ENCODE peak calls at places on chromosome 1, in seven cellular contexts. C is body of pancreas, R is endothelial cell, S is astrocyte of the spinal cord, B is GM20000, E is cardiac muscle cell, Y is adrenal gland. G is an unnamed sample.

GRCh38 chr1:13583964-13584791 is 546 bp downstream of the PDPN start:
- DNase-seq in C (no peak), E (peak; percentile 72), S (peak; percentile 54), R (peak; percentile 40), B (no peak), Y (no peak), G (no peak)

GRCh38 chr1:100147875-100148274 is 14.9 kb downstream of the TRMT13 start:
- DNase-seq in E (no peak), Y (no peak), B (no peak), S (no peak), C (no peak), R (no peak), G (no peak)

GRCh38 chr1:44653107-44653964 is 20.9 kb downstream of the TMEM53 start:
- DNase-seq in C (no peak), Y (no peak), R (no peak), S (no peak), E (no peak), B (no peak), G (no peak)

GRCh38 chr1:198096390-198096789 is 60.4 kb upstream of the NEK7 start:
- DNase-seq in E (no peak), C (no peak), R (no peak), B (no peak), Y (no peak), S (peak; percentile 67), G (no peak)

GRCh38 chr1:174812026-174812425 is 187.7 kb upstream of the CACYBP start:
- DNase-seq in E (no peak), B (no peak), Y (no peak), R (no peak), S (no peak), C (no peak), G (no peak)

GRCh38 chr1:156025873-156026272 is 5.1 kb upstream of the SSR2 start:
- DNase-seq in Y (peak; percentile 48), B (peak; percentile 67), S (peak; percentile 51), R (peak; percentile 75), C (peak; percentile 58), E (peak; percentile 59), G (peak; percentile 76)

GRCh38 chr1:183783342-183783741 is 21.6 kb upstream of the RGL1 start:
- DNase-seq in C (no peak), B (no peak), R (no peak), Y (no peak), S (no peak), E (peak; percentile 41), G (no peak)

GRCh38 chr1:61083799-61084385 is 1.5 kb downstream of the NFIA start:
- DNase-seq in E (no peak), C (no peak), S (peak; percentile 51), Y (peak; percentile 36), R (no peak), B (no peak), G (no peak)

GRCh38 chr1:230272557-230272956 is 153.6 kb downstream of the PGBD5 start:
- DNase-seq in C (peak; percentile 3), R (no peak), E (no peak), Y (peak; percentile 3), S (no peak), B (no peak), G (no peak)

GRCh38 chr1:156676820-156677615 is at the start of gene NES:
- DNase-seq in B (no peak), S (peak; percentile 63), C (no peak), Y (peak; percentile 48), E (peak; percentile 68), R (peak; percentile 74), G (no peak)

GRCh38 chr1:166685200-166685599 is 154.1 kb upstream of the POGK start:
- DNase-seq in Y (no peak), B (no peak), C (no peak), R (no peak), E (no peak), S (no peak), G (no peak)

GRCh38 chr1:241275226-241275625 is 81.8 kb downstream of the RGS7 start:
- DNase-seq in Y (no peak), C (no peak), E (no peak), S (no peak), B (no peak), R (no peak), G (no peak)

GRCh38 chr1:62286778-62287224 is 32.4 kb downstream of the KANK4 start:
- DNase-seq in R (peak; percentile 55), B (no peak), E (no peak), Y (no peak), C (no peak), S (peak; percentile 36), G (no peak)

GRCh38 chr1:181251001-181251712 is 162.7 kb downstream of the IER5 start:
- DNase-seq in E (peak; percentile 67), Y (peak; percentile 18), S (peak; percentile 75), B (no peak), R (no peak), C (peak; percentile 24), G (no peak)

GRCh38 chr1:15001317-15001900 is 152.1 kb upstream of the TMEM51 start:
- DNase-seq in E (no peak), R (no peak), C (no peak), Y (no peak), B (no peak), S (no peak), G (no peak)

GRCh38 chr1:56190975-56191768 is 388.2 kb downstream of the PLPP3 start:
- DNase-seq in E (peak; percentile 30), B (no peak), S (peak; percentile 28), R (no peak), C (no peak), Y (no peak), G (no peak)

GRCh38 chr1:118826669-118827068 is 161.5 kb downstream of the TBX15 start:
- DNase-seq in E (no peak), B (no peak), R (no peak), S (no peak), Y (no peak), C (no peak), G (no peak)
- TF ChIP-seq CTCF in E (no peak), B (no peak), R (no peak), S (no peak), Y (no peak), C (no peak), G (no peak)

GRCh38 chr1:244730153-244730933 is 77.4 kb downstream of the DESI2 start:
- DNase-seq in R (peak; percentile 47), E (peak; percentile 73), C (peak; percentile 27), S (peak; percentile 49), Y (peak; percentile 36), B (peak; percentile 56), G (peak; percentile 52)
- TF ChIP-seq CTCF in R (no peak), E (no peak), C (no peak), S (no peak), Y (no peak), B (no peak), G (no peak)

GRCh38 chr1:108121361-108122143 is 78.6 kb downstream of the SLC25A24 start:
- DNase-seq in S (peak; percentile 13), E (peak; percentile 44), R (peak; percentile 31), C (no peak), Y (no peak), B (no peak), G (no peak)
- TF ChIP-seq CTCF in S (peak; percentile 25), E (peak; percentile 23), R (no peak), C (no peak), Y (no peak), B (no peak), G (no peak)

DNA sequence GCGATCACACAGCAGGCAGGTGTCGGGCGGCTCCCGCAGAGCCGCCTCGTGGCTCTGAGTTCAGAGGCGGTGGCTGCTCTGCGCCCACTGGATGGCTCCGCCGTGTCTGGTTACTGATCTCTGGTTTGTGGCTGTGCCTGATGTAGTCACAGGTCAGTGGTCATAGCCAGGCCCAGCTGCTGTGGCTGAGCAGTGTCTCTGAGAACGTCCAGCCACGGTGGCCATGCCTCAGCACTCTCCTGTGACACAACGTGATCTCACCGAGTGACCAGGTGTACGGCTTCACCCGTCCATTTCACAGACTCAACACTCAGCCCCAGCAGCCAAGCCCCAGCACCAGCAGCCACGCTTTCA is 61.2 kb downstream of the KCNN3 start:
- DNase-seq in B (peak; percentile 55), Y (no peak), C (no peak), R (no peak), S (no peak), E (no peak), G (peak; percentile 64)
- TF ChIP-seq CTCF in B (no peak), Y (no peak), C (no peak), R (no peak), S (no peak), E (no peak), G (no peak)

DNA sequence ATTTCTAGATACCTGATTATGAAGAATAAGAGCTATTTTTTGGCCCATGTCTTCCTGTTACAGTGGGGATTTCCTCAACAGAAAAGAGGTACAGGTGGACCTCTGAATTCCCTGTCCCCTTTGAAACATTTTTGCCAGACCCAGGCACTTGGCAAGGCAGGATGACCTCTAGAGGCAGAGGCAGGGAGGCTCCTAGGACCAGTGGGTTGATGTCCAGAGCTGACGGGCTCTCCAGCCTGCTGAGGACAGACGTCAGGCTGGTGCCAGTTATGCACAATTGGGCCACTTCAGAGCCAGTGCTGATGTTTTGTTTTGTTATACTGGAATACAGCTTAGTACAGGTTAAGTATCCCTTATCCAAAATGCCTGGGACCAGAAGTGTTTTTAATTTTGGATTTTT is 18.5 kb upstream of the A3GALT2 start:
- DNase-seq in B (no peak), Y (no peak), E (peak; percentile 52), C (no peak), S (no peak), R (no peak), G (no peak)
- TF ChIP-seq CTCF in B (no peak), Y (no peak), E (peak; percentile 38), C (no peak), S (peak; percentile 28), R (no peak), G (no peak)

DNA sequence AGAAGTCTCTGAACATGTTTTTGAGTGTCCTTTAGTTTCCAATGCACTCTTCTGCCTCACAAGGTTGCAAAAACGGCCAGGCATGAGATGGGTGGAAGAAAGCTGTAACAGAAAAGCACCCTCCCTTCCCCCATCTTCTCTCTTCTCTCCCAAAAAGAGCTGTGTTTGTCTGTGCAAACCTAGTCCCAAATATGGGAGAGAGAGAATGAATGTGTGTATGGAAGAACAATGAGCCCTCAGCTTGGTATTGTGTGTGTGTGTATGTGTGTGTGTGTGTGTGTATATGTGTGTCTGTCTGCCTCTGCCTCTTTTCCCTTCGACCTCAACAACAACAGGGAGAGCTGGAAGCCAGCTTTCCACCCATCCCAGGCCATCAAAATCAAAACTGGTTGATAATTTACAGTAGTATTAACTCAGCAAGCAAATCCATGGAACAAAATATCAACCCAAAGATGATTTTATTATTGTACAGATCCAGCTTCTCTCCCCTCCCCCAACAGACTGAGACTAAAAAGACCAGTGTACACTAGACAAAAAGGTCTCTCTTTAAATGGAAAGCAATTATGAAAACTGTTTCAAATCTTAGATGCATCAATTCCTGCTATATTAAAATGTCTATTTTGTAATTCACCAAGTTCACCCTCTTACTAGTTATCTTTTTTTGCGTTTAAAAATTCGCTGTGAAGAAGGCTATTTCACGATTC is 1.7 kb downstream of the RERE start:
- DNase-seq in C (no peak), R (peak; percentile 17), E (peak; percentile 46), B (no peak), S (peak; percentile 38), Y (no peak), G (no peak)
- TF ChIP-seq CTCF in C (no peak), R (no peak), E (no peak), B (no peak), S (no peak), Y (no peak), G (no peak)